ENCODE peak calls at places on chromosomes 16 and 17, in four cellular contexts. N, T, Y and E are unnamed samples.

GRCh38 chr17:55448681-55449080 is 27.0 kb upstream of the MMD start:
- DNase-seq in T (peak), N (peak), Y (peak), E (no peak)

GRCh38 chr17:17081304-17081940 is 39.2 kb downstream of the MPRIP start:
- DNase-seq in T (no peak), Y (no peak), N (no peak), E (no peak)

GRCh38 chr17:61537264-61537771 is 53.7 kb downstream of the NACA2 start:
- DNase-seq in N (no peak), Y (no peak), T (no peak), E (no peak)

GRCh38 chr16:79601978-79602609 is 1.6 kb upstream of the MAF start:
- DNase-seq in N (peak), T (peak), Y (peak), E (peak)

GRCh38 chr17:75380315-75380714 is 25.2 kb downstream of the GRB2 start:
- DNase-seq in T (no peak), Y (no peak), N (no peak), E (no peak)

GRCh38 chr17:65332375-65332774 is 195.2 kb downstream of the RGS9 start:
- DNase-seq in Y (peak), T (peak), N (peak), E (peak)

GRCh38 chr17:2058521-2059124 is 3.7 kb downstream of the HIC1 start:
- DNase-seq in N (no peak), Y (peak), T (peak), E (peak)

GRCh38 chr16:48963901-48964615 is 317.6 kb downstream of the CBLN1 start:
- DNase-seq in N (peak), Y (peak), T (peak), E (peak)

GRCh38 chr17:73342057-73342522 is 30.3 kb upstream of the CDC42EP4 start:
- DNase-seq in T (peak), Y (peak), N (peak), E (peak)

GRCh38 chr16:69145658-69146057 is 13.2 kb downstream of the UTP4 start:
- DNase-seq in Y (no peak), T (peak), N (no peak), E (peak)

GRCh38 chr17:4087911-4088693 is 54.7 kb downstream of the ZZEF1 start:
- DNase-seq in N (peak), Y (peak), T (peak), E (peak)

GRCh38 chr16:17803625-17804410 is 333.1 kb upstream of the XYLT1 start:
- DNase-seq in T (peak), Y (peak), N (peak), E (peak)

GRCh38 chr17:74408830-74409229 is 23.1 kb upstream of the GPRC5C start:
- DNase-seq in Y (no peak), N (no peak), T (no peak), E (no peak)

GRCh38 chr16:61500851-61501250 is 535.4 kb downstream of the CDH8 start:
- DNase-seq in T (no peak), Y (no peak), N (no peak), E (no peak)

GRCh38 chr16:57628782-57629181 is 352 bp downstream of the ADGRG1 start:
- DNase-seq in N (no peak), T (no peak), Y (no peak), E (no peak)

GRCh38 chr16:57628008-57628781 is at the start of gene ADGRG1:
- DNase-seq in N (peak), T (peak), Y (peak), E (peak)

GRCh38 chr16:57624806-57625500 is 3.5 kb upstream of the ADGRG1 start:
- DNase-seq in T (no peak), Y (no peak), N (peak), E (no peak)

GRCh38 chr16:57626420-57627170 is 1.8 kb upstream of the ADGRG1 start:
- DNase-seq in N (no peak), Y (no peak), T (no peak), E (no peak)

GRCh38 chr16:57627184-57627871 is 1.1 kb upstream of the ADGRG1 start:
- DNase-seq in T (peak), N (peak), Y (peak), E (peak)
- TF ChIP-seq CTCF in T (peak), N (peak), Y (peak), E (peak)

GRCh38 chr16:87380403-87380802 is 3.2 kb downstream of the FBXO31 start:
- DNase-seq in Y (no peak), N (no peak), T (no peak), E (no peak)
- H3K4me3 ChIP-seq in Y (no peak), N (peak), T (no peak), E (no peak)

GRCh38 chr16:75697571-75697970 is 3.7 kb downstream of the DUXB start:
- DNase-seq in Y (no peak), N (no peak), T (no peak), E (no peak)
- TF ChIP-seq CTCF in Y (no peak), N (no peak), T (no peak), E (no peak)

GRCh38 chr17:83154311-83155127 is 75.1 kb downstream of the METRNL start:
- DNase-seq in Y (no peak), N (no peak), T (no peak), E (no peak)
- H3K4me3 ChIP-seq in Y (no peak), N (no peak), T (no peak), E (no peak)

GRCh38 chr16:56871172-56871593 is 6.2 kb downstream of the SLC12A3 start:
- DNase-seq in T (peak), Y (peak), N (peak), E (peak)
- TF ChIP-seq CTCF in T (no peak), Y (no peak), N (peak), E (no peak)

GRCh38 chr17:76677406-76677805 is 33.4 kb downstream of the MXRA7 start:
- DNase-seq in T (no peak), N (no peak), Y (no peak), E (no peak)

GRCh38 chr17:76676629-76677028 is 33.1 kb upstream of the ST6GALNAC1 start:
- DNase-seq in N (no peak), Y (no peak), T (no peak), E (no peak)

GRCh38 chr17:76678330-76678729 is 32.4 kb downstream of the MXRA7 start:
- DNase-seq in N (no peak), T (no peak), Y (no peak), E (no peak)

GRCh38 chr17:76681222-76682137 is 29.3 kb downstream of the MXRA7 start:
- DNase-seq in T (peak), Y (peak), N (peak), E (peak)

DNA sequence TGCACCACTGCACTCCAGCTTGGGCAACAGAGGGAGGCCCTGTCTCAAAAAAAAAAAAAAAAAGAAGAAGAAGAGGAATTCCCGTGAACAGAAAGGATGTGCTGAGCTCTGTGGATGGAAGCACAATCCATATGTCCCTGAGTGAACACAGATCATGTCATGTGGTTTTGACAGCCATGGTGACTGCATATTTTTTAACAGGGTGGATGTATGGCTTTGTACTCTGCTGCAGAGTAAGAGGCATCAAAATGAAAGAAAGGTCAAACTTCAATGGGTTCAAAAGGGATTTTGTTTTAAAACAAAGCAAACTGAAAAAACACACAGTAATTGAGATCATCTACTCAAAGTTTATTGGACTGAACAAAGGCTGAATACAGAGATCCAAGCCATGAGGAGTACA is 31.5 kb downstream of the MXRA7 start:
- DNase-seq in Y (no peak), T (no peak), N (no peak), E (no peak)
- H3K4me3 ChIP-seq in Y (no peak), T (no peak), N (no peak), E (no peak)

DNA sequence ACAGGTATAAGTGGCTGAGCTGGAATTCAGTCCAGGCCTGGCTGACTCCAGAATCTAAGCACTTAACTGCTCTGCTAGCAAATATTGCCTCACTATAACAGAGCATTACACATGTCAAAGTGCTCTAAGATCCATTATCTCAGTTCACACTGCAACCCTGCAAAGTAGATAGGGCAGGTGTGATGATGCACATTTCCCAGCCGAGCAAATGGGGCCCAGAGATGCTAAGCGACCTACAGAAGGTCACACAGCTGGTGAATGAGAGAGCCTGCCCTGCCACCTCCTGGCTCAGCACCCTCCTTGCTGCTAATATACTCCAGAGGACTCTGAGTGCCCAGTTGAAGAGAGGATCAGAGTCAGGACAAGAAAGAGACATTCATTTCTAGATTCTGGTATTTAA is 73.6 kb upstream of the CCL1 start:
- DNase-seq in T (no peak), Y (no peak), N (no peak), E (no peak)
- TF ChIP-seq CTCF in T (no peak), Y (no peak), N (no peak), E (no peak)

DNA sequence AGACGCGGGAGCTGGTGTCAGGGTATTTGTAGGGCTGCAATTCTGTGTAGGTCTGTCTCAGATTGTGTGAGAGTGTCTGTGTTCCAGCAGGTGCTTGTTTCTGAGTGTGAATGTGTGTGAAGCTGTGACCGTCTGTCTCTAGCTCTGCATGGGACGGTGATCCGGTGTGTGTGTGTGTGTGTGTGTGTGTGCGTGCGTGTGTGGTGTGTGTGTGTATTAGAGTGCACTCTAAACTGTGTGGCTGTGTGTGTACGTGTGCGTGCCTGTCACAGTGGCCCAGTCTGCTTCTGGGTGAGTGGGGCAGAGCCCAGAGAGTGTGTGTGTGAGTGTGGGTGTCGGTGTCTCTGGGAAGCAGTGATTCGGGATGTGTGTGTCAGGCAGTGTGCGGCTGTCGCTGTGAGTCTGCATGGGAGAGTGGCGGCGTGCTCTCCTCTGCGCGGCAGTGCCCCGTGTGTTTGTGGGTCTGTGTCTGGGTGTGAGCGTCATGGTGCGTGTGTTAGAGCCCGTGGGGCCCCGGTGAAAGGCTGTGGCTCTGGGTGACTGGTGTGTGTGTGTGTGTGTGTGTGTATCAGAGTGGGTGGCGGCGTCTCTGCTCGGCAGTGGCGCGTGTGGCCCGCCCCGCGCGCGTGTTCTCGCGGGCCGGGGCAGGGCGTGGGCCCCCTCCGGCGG is 434 bp upstream of the WSCD1 start:
- DNase-seq in T (no peak), N (no peak), Y (no peak), E (no peak)
- H3K4me3 ChIP-seq in T (no peak), N (no peak), Y (peak), E (no peak)

DNA sequence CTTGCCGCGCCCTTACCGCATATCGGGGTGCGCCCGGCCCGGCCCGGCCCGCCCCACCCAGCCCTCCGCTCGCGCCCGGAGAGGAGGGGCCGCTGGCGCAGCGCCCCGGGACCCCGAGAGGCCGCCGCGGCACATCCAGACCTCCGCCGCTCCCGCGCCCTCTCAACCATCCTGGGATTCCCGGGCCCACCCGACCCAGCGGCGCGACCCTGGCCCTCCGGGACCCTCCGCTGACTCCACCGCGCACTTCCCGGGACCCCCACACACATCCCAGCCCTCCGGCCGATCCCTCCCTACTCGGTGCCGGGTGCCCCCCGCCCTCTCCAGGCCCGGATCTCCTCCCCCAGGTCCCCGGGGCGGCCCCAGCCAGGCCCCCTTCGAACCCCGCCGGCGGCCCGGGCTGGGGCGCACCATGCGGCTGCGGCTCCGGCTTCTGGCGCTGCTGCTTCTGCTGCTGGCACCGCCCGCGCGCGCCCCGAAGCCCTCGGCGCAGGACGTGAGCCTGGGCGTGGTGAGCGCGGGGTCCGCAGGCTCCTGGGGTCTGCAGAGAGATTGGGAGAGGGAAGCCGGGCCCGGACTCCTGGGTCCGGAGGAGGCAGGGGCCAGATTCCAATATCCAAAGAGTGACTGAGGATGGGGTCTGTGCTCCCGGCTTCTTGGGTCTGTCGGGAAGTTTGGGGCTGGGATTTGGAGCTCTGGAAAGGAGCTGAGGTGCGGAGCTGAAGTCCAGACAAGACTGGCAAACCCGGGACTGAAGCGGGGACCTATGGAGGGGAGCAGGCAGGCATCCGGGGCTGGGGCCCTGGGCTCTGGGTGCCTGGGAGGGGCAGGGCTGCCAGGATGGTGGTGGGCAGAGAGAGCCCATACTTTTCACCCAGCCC is at the start of gene MMP25:
- DNase-seq in T (no peak), N (no peak), Y (no peak), E (no peak)
- TF ChIP-seq CTCF in T (no peak), N (no peak), Y (no peak), E (no peak)

DNA sequence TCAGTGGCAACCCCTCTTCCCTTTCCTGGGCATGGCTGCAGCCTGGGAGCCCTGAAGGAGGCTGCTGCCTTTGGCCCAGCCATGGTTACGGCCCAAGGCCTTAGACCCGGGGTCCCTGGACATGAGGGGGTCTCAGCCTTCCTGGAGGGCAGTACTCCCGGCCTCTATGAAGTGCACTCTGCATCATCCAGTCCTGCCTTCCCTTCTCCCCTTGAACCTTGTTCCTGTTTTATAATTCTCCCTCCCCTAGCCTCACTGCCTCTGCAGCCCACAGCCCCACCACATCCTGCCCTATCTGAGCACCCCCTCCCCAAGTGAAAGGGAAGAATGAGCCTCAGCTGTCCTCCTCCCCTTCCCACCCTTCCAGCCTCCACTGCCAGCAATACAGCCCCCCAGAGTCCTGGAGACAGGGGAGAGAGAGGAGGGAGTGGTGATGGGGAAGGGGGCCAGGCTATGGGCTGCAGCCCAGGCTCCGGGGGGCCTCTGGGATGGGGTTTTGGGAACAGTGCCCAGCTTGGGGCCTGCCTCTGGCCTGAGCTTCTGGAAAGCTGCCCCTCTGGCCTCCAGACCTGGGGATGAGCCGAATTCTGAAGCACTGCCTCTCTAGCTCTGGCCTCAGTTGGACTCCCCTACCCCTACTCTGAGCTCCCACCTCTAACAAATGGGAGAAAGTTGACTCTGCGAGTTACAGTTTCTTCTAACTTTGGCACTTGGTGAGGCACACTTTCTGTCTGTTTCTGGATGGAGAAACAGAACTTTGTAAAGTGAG is 7.6 kb downstream of the CCR7 start:
- DNase-seq in N (no peak), Y (no peak), T (peak), E (no peak)
- H3K4me3 ChIP-seq in N (peak), Y (no peak), T (no peak), E (no peak)